ENCODE peak calls at places on chromosomes 11 and 22, in five cellular contexts. V is LNCaP clone FGC, U is fibroblast of pulmonary artery, J is endodermal cell, H is GM23338. E is an unnamed sample.

GRCh38 chr11:15835705-15836411 is 520.5 kb downstream of the SOX6 start:
- DNase-seq in V (no peak), H (no peak), U (no peak), J (no peak), E (no peak)

GRCh38 chr11:57316017-57316416 is 8.7 kb downstream of the TNKS1BP1 start:
- DNase-seq in H (no peak), V (no peak), U (no peak), J (no peak), E (no peak)

GRCh38 chr11:131248588-131248987 is 121.8 kb upstream of the NTM start:
- DNase-seq in J (no peak), V (no peak), H (no peak), U (no peak), E (peak; percentile 11)

GRCh38 chr11:63613517-63614135 is 607 bp downstream of the PLAAT3 start:
- DNase-seq in J (peak; percentile 87), H (peak; percentile 78), U (no peak), V (no peak), E (no peak)

GRCh38 chr11:13970986-13971385 is 8.5 kb downstream of the SPON1 start:
- DNase-seq in U (no peak), J (peak; percentile 83), H (peak; percentile 59), V (no peak), E (no peak)

GRCh38 chr11:123304828-123305530 is 109.9 kb upstream of the CLMP start:
- DNase-seq in V (peak; percentile 23), H (peak; percentile 45), J (peak; percentile 75), U (no peak), E (no peak)

GRCh38 chr11:8807544-8808225 is 103.3 kb upstream of the AKIP1 start:
- DNase-seq in U (peak; percentile 83), J (no peak), V (no peak), H (no peak), E (peak; percentile 54)

GRCh38 chr22:27792452-27793165 is 8.9 kb downstream of the MN1 start:
- DNase-seq in J (no peak), H (no peak), V (no peak), U (no peak), E (no peak)

GRCh38 chr22:45337536-45337935 is 27.8 kb downstream of the FAM118A start:
- DNase-seq in H (no peak), J (no peak), U (no peak), V (no peak), E (no peak)

GRCh38 chr22:27476729-27477128 is 324.8 kb downstream of the MN1 start:
- DNase-seq in U (peak; percentile 22), H (no peak), V (no peak), J (no peak), E (no peak)

GRCh38 chr11:8794677-8795103 is 112.1 kb downstream of the RPL27A start:
- DNase-seq in U (no peak), H (peak; percentile 69), V (no peak), J (peak; percentile 84), E (no peak)

GRCh38 chr22:44580756-44581435 is 82.9 kb upstream of the RTL6 start:
- DNase-seq in J (peak; percentile 37), U (no peak), H (no peak), V (no peak), E (no peak)

GRCh38 chr11:74680035-74680671 is 51.1 kb downstream of the CHRDL2 start:
- DNase-seq in J (peak; percentile 27), U (no peak), H (no peak), V (no peak), E (no peak)

GRCh38 chr11:38461751-38462150 is 1863.7 kb upstream of the RAG2 start:
- DNase-seq in H (no peak), V (no peak), J (no peak), U (no peak), E (no peak)

GRCh38 chr11:34624069-34624468 is 3.2 kb downstream of the EHF start:
- DNase-seq in U (no peak), H (no peak), J (no peak), V (no peak), E (no peak)

GRCh38 chr11:78251083-78251699 is 62.5 kb downstream of the USP35 start:
- DNase-seq in H (no peak), J (no peak), V (no peak), U (peak; percentile 83), E (no peak)

GRCh38 chr11:120512727-120513435 is 1.3 kb downstream of the GRIK4 start:
- DNase-seq in J (no peak), V (no peak), H (no peak), U (no peak), E (no peak)
- TF ChIP-seq CTCF in J (no peak), V (no peak), H (no peak), U (no peak), E (peak; percentile 11)

DNA sequence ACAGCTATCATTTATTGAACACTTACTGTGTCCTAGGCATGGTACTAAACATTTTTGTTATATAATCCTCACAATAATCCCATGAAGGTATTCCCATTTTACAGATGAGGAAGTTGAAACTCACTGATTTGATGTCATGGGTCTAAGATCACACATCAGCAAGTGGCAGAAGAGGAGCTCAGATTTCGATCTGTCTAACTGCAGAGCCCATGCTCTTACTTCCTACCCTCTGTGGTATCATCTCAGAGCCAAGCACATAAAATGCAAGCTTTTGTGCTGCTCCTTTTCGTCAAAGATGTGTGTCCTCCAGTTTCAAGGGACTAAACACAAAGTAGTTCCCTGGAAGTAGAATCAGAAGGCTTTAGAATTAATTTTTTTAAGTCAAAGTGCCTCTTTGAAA is 71.1 kb downstream of the ARFGAP2 start:
- DNase-seq in U (no peak), V (no peak), J (no peak), H (no peak), E (no peak)
- H3K4me3 ChIP-seq in U (no peak overlapping the region), V (no peak overlapping the region), J (no peak overlapping the region), H (no peak overlapping the region), E (no peak overlapping the region)

DNA sequence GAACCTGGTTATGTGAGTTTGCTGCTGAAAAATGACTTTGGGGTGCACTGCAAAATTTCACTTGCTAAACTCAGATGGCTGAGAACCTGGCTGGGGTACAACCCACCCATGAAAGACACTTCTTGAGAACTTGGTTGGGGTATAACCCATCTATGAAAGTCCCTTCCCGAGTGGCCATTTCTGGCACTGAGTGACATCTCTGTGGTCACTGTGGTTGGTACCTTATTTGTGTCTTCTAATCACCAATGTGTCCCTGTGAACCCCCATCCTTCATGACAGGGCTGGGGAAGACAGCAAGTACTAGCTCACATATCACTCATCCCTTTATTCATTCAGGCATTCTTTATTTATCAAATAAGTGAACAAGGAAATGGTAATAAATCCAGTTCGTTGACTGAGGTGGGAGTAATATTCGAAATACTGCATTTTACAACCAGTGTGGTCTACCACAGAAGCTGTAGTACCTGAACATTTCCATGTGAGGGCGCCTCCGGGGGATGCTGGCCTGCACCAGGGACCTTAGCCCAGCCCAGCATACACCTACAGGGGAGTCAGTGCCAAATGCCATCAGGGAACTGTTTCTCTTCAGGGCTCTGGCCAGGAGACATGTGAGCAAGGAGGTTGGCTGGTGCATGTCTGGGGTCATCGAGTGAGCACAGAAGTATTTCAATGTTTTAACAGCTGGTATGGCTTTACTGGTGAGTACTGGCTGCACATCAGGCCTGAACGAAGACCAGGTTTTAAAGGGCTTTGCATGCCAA is 122.1 kb downstream of the CSNK2A3 start:
- DNase-seq in H (peak; percentile 82), V (peak; percentile 10), U (no peak), J (peak; percentile 87), E (no peak)
- TF ChIP-seq CTCF in H (peak; percentile 85), V (peak; percentile 33), U (peak; percentile 14), J (peak; percentile 85), E (peak; percentile 25)

DNA sequence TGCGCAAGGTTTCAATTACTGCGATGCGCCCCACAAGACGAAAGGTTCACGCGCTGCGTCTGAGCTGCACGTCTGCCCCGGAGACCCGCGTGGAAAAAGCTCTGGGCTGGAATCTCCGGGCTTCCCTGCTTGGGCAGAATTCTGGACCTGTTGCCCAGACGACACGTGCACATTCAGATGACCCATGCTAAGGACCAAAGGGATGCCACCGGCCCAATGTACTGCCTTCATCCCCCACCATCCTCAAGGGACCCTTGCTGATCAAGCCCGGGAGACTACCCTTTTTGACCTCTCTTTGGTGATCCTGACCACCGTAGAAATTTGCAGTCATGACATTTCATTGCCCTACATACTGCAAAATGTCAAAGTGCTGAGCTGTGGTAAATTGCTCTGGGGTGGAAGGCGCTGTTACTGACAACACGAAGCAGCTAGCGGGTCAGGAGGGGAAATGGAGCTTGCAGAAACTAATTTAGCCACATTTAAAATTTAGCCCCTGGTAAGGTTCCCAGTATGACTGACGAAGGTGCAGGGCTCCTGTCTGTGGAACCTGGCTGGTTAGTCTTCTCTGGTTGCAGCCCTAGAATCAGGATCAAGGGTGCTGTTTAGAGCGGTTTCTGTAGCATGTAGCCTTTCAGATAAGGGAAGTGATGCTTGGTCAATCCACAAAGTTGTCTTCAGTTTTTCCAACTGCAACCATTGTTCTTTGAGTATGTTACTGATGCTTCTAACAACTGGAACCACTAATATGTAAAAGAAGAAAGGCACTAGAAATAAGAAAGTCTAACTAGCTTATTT is 81.9 kb downstream of the PRR5L start:
- DNase-seq in H (no peak), U (peak; percentile 8), J (no peak), V (no peak), E (no peak)
- H3K4me3 ChIP-seq in H (peak overlapping the region; percentile 59), U (peak overlapping the region; percentile 82), J (peak overlapping the region; percentile 87), V (no peak overlapping the region), E (peak overlapping the region; percentile 69)

GRCh38 chr11:44952500-44953260 is 2.0 kb upstream of the TP53I11 start:
- DNase-seq in U (no peak), V (no peak), H (no peak), J (no peak), E (no peak)

GRCh38 chr11:44949160-44950035 is 1.3 kb downstream of the TP53I11 start:
- DNase-seq in J (peak; percentile 89), V (no peak), H (peak; percentile 87), U (peak; percentile 67), E (no peak)

GRCh38 chr11:44952082-44952481 is 1.4 kb upstream of the TP53I11 start:
- DNase-seq in U (no peak), H (no peak), J (no peak), V (no peak), E (no peak)

GRCh38 chr11:44950036-44950624 is 553 bp downstream of the TP53I11 start:
- DNase-seq in U (no peak), H (no peak), V (no peak), J (peak; percentile 85), E (no peak)

DNA sequence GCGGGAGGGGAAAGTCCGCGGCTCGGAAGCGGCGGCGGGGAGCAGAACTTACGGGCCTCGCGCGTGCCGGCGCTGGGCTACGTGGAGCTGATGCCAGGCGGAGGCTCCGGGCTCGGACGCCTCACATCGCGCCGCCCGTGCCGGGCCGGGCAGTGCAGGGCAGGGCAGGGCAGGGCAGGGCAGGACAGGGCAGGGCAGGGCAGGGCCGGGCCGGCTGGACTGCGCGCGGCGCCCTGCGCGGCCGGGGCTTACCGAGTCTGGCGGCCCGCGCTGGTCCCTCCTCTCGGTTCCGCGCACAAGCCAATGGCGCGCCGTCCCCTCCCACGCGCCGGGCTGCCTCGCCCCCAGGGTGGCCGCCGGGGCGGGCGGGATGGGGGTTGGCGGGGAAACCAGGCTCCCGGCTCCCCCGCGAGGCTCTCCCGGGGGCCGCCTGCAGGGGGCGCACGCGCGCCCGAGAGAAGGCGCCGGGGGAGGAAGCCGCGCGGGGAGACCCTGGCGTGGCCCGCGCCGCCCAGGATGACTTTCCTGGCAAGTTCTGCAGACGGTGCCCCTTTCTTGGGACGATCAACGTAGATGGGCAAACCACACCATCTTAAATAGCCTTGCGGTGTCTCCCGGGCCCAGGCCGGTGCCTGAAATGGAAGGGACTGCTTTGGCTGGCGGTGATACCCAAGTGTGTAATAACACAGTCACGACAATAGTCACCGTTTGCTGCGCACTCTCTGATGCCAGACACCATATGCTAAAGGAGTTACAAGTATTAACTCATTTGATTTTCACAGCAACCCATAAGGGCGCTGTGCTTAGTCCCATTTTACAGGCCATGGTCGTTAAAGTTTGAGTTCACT is at the start of gene TP53I11:
- DNase-seq in V (no peak), J (peak; percentile 88), U (peak; percentile 83), H (no peak), E (no peak)
- TF ChIP-seq CTCF in V (peak; percentile 57), J (peak; percentile 99), U (peak; percentile 13), H (peak; percentile 54), E (peak; percentile 43)

GRCh38 chr11:45665206-45665932 is at the start of gene CHST1:
- DNase-seq in H (peak; percentile 45), V (no peak), U (peak; percentile 32), J (peak; percentile 76), E (no peak)
- H3K4me3 ChIP-seq in H (peak within 1 kb of the TSS; percentile 79), V (peak within 1 kb of the TSS; percentile 11), U (peak within 1 kb of the TSS; percentile 64), J (peak within 1 kb of the TSS; percentile 73), E (peak within 1 kb of the TSS; percentile 46)